ENCODE peak calls at places on chromosome X, in eight cellular contexts. M is endothelial cell; G is activated CD8-positive, alpha-beta memory T cell treated with anti-CD3 and anti-CD28 coated beads, Interleukin-2, amount 50 U/mL, for 48 hours; X is A673; O is NCI-H774; Q is stimulated activated CD8-positive, alpha-beta memory T cell treated with anti-CD3 and anti-CD28 coated beads, Interleukin-12 subunit alpha, Interleukin-12 subunit beta, amount 100 ng/mL, for 4 hours; F is stimulated activated CD4-positive, alpha-beta T cell treated with anti-CD3 and anti-CD28 coated beads, Interleukin-2, amount 100 ng/mL, for 48 hours; Y is LHCN-M2. V is an unnamed sample.

GRCh38 chrX:153206425-153207046 is 27.5 kb downstream of the MAGEA1 start:
- DNase-seq in G (no peak), X (no peak), M (no peak), Q (no peak), O (no peak), Y (no peak), F (no peak), V (no peak)

GRCh38 chrX:23623797-23624196 is 43.5 kb upstream of the PRDX4 start:
- DNase-seq in Q (no peak), G (no peak), X (no peak), F (no peak), O (no peak), Y (no peak), M (no peak), V (no peak)

GRCh38 chrX:83658731-83659130 is 150.6 kb downstream of the POU3F4 start:
- DNase-seq in Q (no peak), F (no peak), O (no peak), M (no peak), X (peak; percentile 1), G (no peak), Y (no peak), V (no peak)

GRCh38 chrX:122422547-122422946 is 761.5 kb upstream of the GRIA3 start:
- DNase-seq in Q (no peak), M (no peak), F (no peak), Y (no peak), X (no peak), O (no peak), G (no peak), V (no peak)

GRCh38 chrX:154039577-154039976 is 19.9 kb upstream of the IRAK1 start:
- DNase-seq in M (no peak), X (no peak), F (no peak), Y (no peak), Q (no peak), G (no peak), O (no peak), V (no peak)

GRCh38 chrX:129793604-129794191 is 13.9 kb downstream of the SASH3 start:
- DNase-seq in Y (no peak), M (no peak), G (no peak), O (no peak), F (no peak), X (no peak), Q (no peak), V (peak; percentile 50)

GRCh38 chrX:78119521-78120227 is 15.6 kb downstream of the PGK1 start:
- DNase-seq in Y (no peak), G (no peak), O (no peak), F (no peak), M (no peak), Q (no peak), X (no peak), V (no peak)

GRCh38 chrX:49247916-49248811 is 12.9 kb downstream of the CCDC22 start:
- DNase-seq in G (no peak), Q (no peak), O (no peak), F (no peak), X (no peak), Y (no peak), M (no peak), V (no peak)

GRCh38 chrX:120504569-120504968 is 35.5 kb upstream of the LAMP2 start:
- DNase-seq in X (no peak), O (no peak), Y (no peak), F (no peak), M (no peak), Q (no peak), G (no peak), V (no peak)

GRCh38 chrX:47745386-47745785 is 86.4 kb upstream of the UXT start:
- DNase-seq in F (no peak), G (no peak), M (no peak), Q (no peak), Y (peak; percentile 67), O (no peak), X (no peak), V (peak; percentile 25)

GRCh38 chrX:125205084-125205917 is 114.4 kb upstream of the TEX13C start:
- DNase-seq in F (peak; percentile 5), O (peak; percentile 94), X (peak; percentile 95), Q (peak; percentile 1), Y (no peak), M (peak; percentile 63), G (peak; percentile 53), V (peak; percentile 0)

GRCh38 chrX:118633530-118633929 is 93.9 kb upstream of the IL13RA1 start:
- DNase-seq in F (no peak), O (no peak), X (no peak), G (no peak), Y (no peak), Q (no peak), M (no peak), V (no peak)

GRCh38 chrX:110001702-110002299 is 1.1 kb upstream of the TMEM164 start:
- DNase-seq in G (no peak), Q (no peak), M (no peak), X (no peak), Y (no peak), O (no peak), F (no peak), V (no peak)

GRCh38 chrX:12245650-12246645 is 107.7 kb downstream of the FRMPD4 start:
- DNase-seq in X (no peak), Y (peak; percentile 91), Q (no peak), G (no peak), M (no peak), F (no peak), O (no peak), V (peak; percentile 62)

GRCh38 chrX:153870288-153870690 is 15.7 kb downstream of the L1CAM start:
- DNase-seq in Q (no peak), F (no peak), M (no peak), O (no peak), Y (no peak), G (no peak), X (no peak), V (no peak)

GRCh38 chrX:105872921-105873320 is 50.6 kb downstream of the NRK start:
- DNase-seq in G (no peak), Y (peak; percentile 3), O (no peak), Q (no peak), M (no peak), F (no peak), X (no peak), V (peak; percentile 9)

GRCh38 chrX:152306331-152306730 is 144.8 kb downstream of the GABRA3 start:
- DNase-seq in F (no peak), O (no peak), Y (no peak), M (no peak), G (no peak), X (no peak), Q (no peak), V (no peak)

GRCh38 chrX:43349363-43349762 is 306.7 kb upstream of the MAOA start:
- DNase-seq in M (peak; percentile 24), F (peak; percentile 14), X (peak; percentile 71), Y (peak; percentile 1), Q (no peak), G (peak; percentile 47), O (no peak), V (peak; percentile 0)

GRCh38 chrX:68714856-68715255 is 67.4 kb downstream of the STARD8 start:
- DNase-seq in Q (no peak), M (no peak), F (no peak), Y (no peak), O (no peak), G (no peak), X (no peak), V (no peak)

GRCh38 chrX:12825801-12826200 is 34.6 kb downstream of the PRPS2 start:
- DNase-seq in Y (peak; percentile 0), Q (no peak), M (no peak), X (no peak), O (no peak), G (no peak), F (no peak), V (no peak)

GRCh38 chrX:18725316-18725943 is 18.0 kb downstream of the PPEF1 start:
- DNase-seq in F (no peak), O (peak; percentile 9), M (peak; percentile 15), Q (no peak), X (no peak), Y (no peak), G (no peak), V (no peak)